ENCODE peak calls at places on chromosomes 3 and 15, in six cellular contexts. One of them, this sample, is unnamed.

GRCh38 chr3:103499132-103499885 is 1064.5 kb downstream of the ZPLD1 start:
- DNase-seq in adipocyte: peak; percentile 81
- DNase-seq in mesenchymal stem cell: peak; percentile 3
- DNase-seq in SK-N-SH: no peak
- DNase-seq in NT2/D1: no peak
- DNase-seq in PC-3: no peak
- DNase-seq in this sample: no peak

GRCh38 chr3:38026856-38027255 is 2.6 kb downstream of the PLCD1 start:
- DNase-seq in adipocyte: no peak
- DNase-seq in mesenchymal stem cell: no peak
- DNase-seq in SK-N-SH: no peak
- DNase-seq in NT2/D1: no peak
- DNase-seq in PC-3: no peak
- DNase-seq in this sample: no peak

GRCh38 chr15:71747128-71748083 is 62.9 kb upstream of the NR2E3 start:
- DNase-seq in adipocyte: peak; percentile 69
- DNase-seq in mesenchymal stem cell: peak; percentile 92
- DNase-seq in SK-N-SH: no peak
- DNase-seq in NT2/D1: no peak
- DNase-seq in PC-3: peak; percentile 97
- DNase-seq in this sample: no peak

GRCh38 chr15:23075927-23076326 is 36.6 kb upstream of the TUBGCP5 start:
- DNase-seq in adipocyte: no peak
- DNase-seq in mesenchymal stem cell: no peak
- DNase-seq in SK-N-SH: no peak
- DNase-seq in NT2/D1: no peak
- DNase-seq in PC-3: no peak
- DNase-seq in this sample: no peak

GRCh38 chr15:89672221-89673161 is 6.7 kb downstream of the PLIN1 start:
- DNase-seq in adipocyte: peak; percentile 67
- DNase-seq in mesenchymal stem cell: no peak
- DNase-seq in SK-N-SH: peak; percentile 86
- DNase-seq in NT2/D1: no peak
- DNase-seq in PC-3: no peak
- DNase-seq in this sample: no peak

GRCh38 chr15:69609176-69609575 is 156.6 kb downstream of the RPLP1 start:
- DNase-seq in adipocyte: peak; percentile 36
- DNase-seq in mesenchymal stem cell: peak; percentile 40
- DNase-seq in SK-N-SH: no peak
- DNase-seq in NT2/D1: no peak
- DNase-seq in PC-3: peak; percentile 39
- DNase-seq in this sample: no peak

GRCh38 chr15:80659375-80659774 is 35.7 kb upstream of the ABHD17C start:
- DNase-seq in adipocyte: no peak
- DNase-seq in mesenchymal stem cell: no peak
- DNase-seq in SK-N-SH: no peak
- DNase-seq in NT2/D1: peak; percentile 22
- DNase-seq in PC-3: peak; percentile 40
- DNase-seq in this sample: no peak

GRCh38 chr15:32134777-32135307 is 104.5 kb downstream of the CHRNA7 start:
- DNase-seq in adipocyte: no peak
- DNase-seq in mesenchymal stem cell: no peak
- DNase-seq in SK-N-SH: peak; percentile 64
- DNase-seq in NT2/D1: no peak
- DNase-seq in PC-3: no peak
- DNase-seq in this sample: no peak

GRCh38 chr3:45509038-45509767 is 85.3 kb upstream of the LIMD1 start:
- DNase-seq in adipocyte: peak; percentile 73
- DNase-seq in mesenchymal stem cell: peak; percentile 99
- DNase-seq in SK-N-SH: no peak
- DNase-seq in NT2/D1: peak; percentile 65
- DNase-seq in PC-3: peak; percentile 79
- DNase-seq in this sample: no peak

GRCh38 chr15:74208901-74209559 is 6.4 kb upstream of the STRA6 start:
- DNase-seq in adipocyte: peak; percentile 48
- DNase-seq in mesenchymal stem cell: peak; percentile 54
- DNase-seq in SK-N-SH: no peak
- DNase-seq in NT2/D1: no peak
- DNase-seq in PC-3: peak; percentile 27
- DNase-seq in this sample: no peak

GRCh38 chr15:70289191-70289955 is 191.7 kb upstream of the TLE3 start:
- DNase-seq in adipocyte: peak; percentile 36
- DNase-seq in mesenchymal stem cell: no peak
- DNase-seq in SK-N-SH: no peak
- DNase-seq in NT2/D1: peak; percentile 47
- DNase-seq in PC-3: peak; percentile 31
- DNase-seq in this sample: no peak

GRCh38 chr15:60966746-60967145 is 262.4 kb downstream of the RORA start:
- DNase-seq in adipocyte: no peak
- DNase-seq in mesenchymal stem cell: no peak
- DNase-seq in SK-N-SH: no peak
- DNase-seq in NT2/D1: no peak
- DNase-seq in PC-3: no peak
- DNase-seq in this sample: no peak

GRCh38 chr3:146543461-146544012 is 870 bp downstream of the PLSCR1 start:
- DNase-seq in adipocyte: peak; percentile 77
- DNase-seq in mesenchymal stem cell: peak; percentile 63
- DNase-seq in SK-N-SH: no peak
- DNase-seq in NT2/D1: no peak
- DNase-seq in PC-3: no peak
- DNase-seq in this sample: no peak

GRCh38 chr3:120595788-120596115 is 384 bp upstream of the NDUFB4 start:
- DNase-seq in adipocyte: no peak
- DNase-seq in mesenchymal stem cell: no peak
- DNase-seq in SK-N-SH: no peak
- DNase-seq in NT2/D1: no peak
- DNase-seq in PC-3: no peak
- DNase-seq in this sample: no peak
- H3K9ac ChIP-seq in adipocyte: peak overlapping the region; percentile 93
- H3K9ac ChIP-seq in mesenchymal stem cell: peak overlapping the region; percentile 99
- H3K9ac ChIP-seq in SK-N-SH: peak overlapping the region; percentile 99
- H3K9ac ChIP-seq in NT2/D1: peak overlapping the region; percentile 21
- H3K9ac ChIP-seq in PC-3: peak overlapping the region; percentile 98
- H3K9ac ChIP-seq in this sample: peak overlapping the region; percentile 50

GRCh38 chr15:101184830-101185229 is 67.0 kb downstream of the CHSY1 start:
- DNase-seq in adipocyte: no peak
- DNase-seq in mesenchymal stem cell: no peak
- DNase-seq in SK-N-SH: no peak
- DNase-seq in NT2/D1: no peak
- DNase-seq in PC-3: no peak
- DNase-seq in this sample: no peak
- H3K4me1 ChIP-seq in adipocyte: peaks cover 17% of the 10 kb centered on the region
- H3K4me1 ChIP-seq in mesenchymal stem cell: peaks cover 25% of the 10 kb centered on the region
- H3K4me1 ChIP-seq in SK-N-SH: peaks cover 22% of the 10 kb centered on the region
- H3K4me1 ChIP-seq in NT2/D1: peaks cover 2% of the 10 kb centered on the region
- H3K4me1 ChIP-seq in PC-3: peaks cover 13% of the 10 kb centered on the region
- H3K4me1 ChIP-seq in this sample: peaks cover 8% of the 10 kb centered on the region

GRCh38 chr3:46893146-46893748 is 15.7 kb downstream of the PTH1R start:
- DNase-seq in adipocyte: no peak
- DNase-seq in mesenchymal stem cell: no peak
- DNase-seq in SK-N-SH: no peak
- DNase-seq in NT2/D1: no peak
- DNase-seq in PC-3: no peak
- DNase-seq in this sample: peak; percentile 77
- H3K4me3 ChIP-seq in adipocyte: peak overlapping the region; percentile 69
- H3K4me3 ChIP-seq in mesenchymal stem cell: no peak overlapping the region
- H3K4me3 ChIP-seq in SK-N-SH: no peak overlapping the region
- H3K4me3 ChIP-seq in NT2/D1: no peak overlapping the region
- H3K4me3 ChIP-seq in PC-3: no peak overlapping the region
- H3K4me3 ChIP-seq in this sample: no peak overlapping the region

DNA sequence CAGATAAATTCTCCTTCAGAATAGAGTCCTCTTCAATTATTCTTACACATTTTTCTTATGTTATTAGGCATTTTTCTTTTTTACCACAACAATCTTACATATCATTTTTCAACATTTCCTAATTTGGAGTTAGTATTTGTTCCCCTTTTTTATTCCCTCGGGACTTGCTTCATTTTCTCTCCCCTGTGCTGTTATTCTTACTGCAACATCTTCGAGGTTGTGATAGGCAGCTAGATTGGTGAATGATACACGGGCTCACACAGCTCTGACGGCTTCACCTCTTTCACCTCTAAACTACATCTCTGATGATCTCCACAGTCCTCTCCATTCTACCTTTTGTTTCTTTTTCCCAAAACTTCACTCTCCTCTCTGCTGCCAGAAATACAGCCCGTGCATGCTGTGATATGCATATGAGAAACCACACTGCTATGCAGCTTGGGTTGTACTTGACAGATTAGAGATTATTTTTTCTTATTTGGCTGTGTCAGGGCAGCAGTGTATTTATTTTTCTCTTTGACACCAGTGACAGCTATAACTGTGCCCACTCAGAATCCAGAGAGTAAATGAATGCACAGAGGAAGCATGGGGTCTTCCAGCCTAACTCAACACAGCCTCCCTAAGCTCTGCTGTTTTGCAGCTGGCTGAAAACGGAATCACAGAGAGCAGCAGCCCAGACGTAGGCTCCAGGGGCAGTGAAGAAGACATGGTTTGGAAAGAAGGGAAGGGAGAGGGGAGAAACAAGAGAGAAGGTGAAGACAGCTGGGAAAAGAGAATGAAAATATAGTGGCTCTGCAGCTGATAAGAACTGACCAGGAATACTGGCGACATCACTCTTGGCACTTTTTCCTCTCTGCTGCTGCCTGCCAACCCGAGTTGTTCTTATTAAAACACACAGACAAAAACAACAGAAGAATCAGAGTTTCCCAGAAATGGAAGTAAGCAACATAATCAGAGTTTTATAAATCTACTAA is 61.8 kb downstream of the SLC9A9 start:
- DNase-seq in adipocyte: peak; percentile 70
- DNase-seq in mesenchymal stem cell: no peak
- DNase-seq in SK-N-SH: no peak
- DNase-seq in NT2/D1: no peak
- DNase-seq in PC-3: no peak
- DNase-seq in this sample: no peak
- H3K9ac ChIP-seq in adipocyte: peak overlapping the region; percentile 77
- H3K9ac ChIP-seq in mesenchymal stem cell: peak overlapping the region; percentile 66
- H3K9ac ChIP-seq in SK-N-SH: no peak overlapping the region
- H3K9ac ChIP-seq in NT2/D1: no peak overlapping the region
- H3K9ac ChIP-seq in PC-3: no peak overlapping the region
- H3K9ac ChIP-seq in this sample: no peak overlapping the region

GRCh38 chr15:39188930-39189329 is 391.9 kb upstream of the THBS1 start:
- DNase-seq in adipocyte: peak; percentile 78
- DNase-seq in mesenchymal stem cell: peak; percentile 76
- DNase-seq in SK-N-SH: no peak
- DNase-seq in NT2/D1: no peak
- DNase-seq in PC-3: peak; percentile 97
- DNase-seq in this sample: no peak
- H3K4me1 ChIP-seq in adipocyte: peaks cover 29% of the 10 kb centered on the region
- H3K4me1 ChIP-seq in mesenchymal stem cell: peaks cover 2% of the 10 kb centered on the region
- H3K4me1 ChIP-seq in SK-N-SH: peaks cover 23% of the 10 kb centered on the region
- H3K4me1 ChIP-seq in NT2/D1: no peaks in the 10 kb centered on the region
- H3K4me1 ChIP-seq in PC-3: peaks cover 75% of the 10 kb centered on the region
- H3K4me1 ChIP-seq in this sample: peaks cover 7% of the 10 kb centered on the region